ENCODE peak calls at places on chromosomes 3 and 15, in eight cellular contexts. G is uterus, Z is sigmoid colon, W is endodermal cell, S is colonic mucosa, A is mammary epithelial cell, D is fibroblast of lung, Y is mucosa of descending colon. V is an unnamed sample.

GRCh38 chr3:42190701-42191442 is 75.1 kb downstream of the CCK start:
- DNase-seq in G (peak; percentile 35), Z (peak; percentile 77), W (peak; percentile 93), S (peak; percentile 82), A (peak; percentile 51), D (peak; percentile 67), Y (no peak), V (peak; percentile 77)

GRCh38 chr15:20356444-20357138 is 185.0 kb downstream of the GOLGA6L6 start:
- DNase-seq in G (peak; percentile 37), Z (peak; percentile 69), W (peak; percentile 90), S (no peak), A (no peak), D (no peak), Y (peak; percentile 65), V (peak; percentile 56)

GRCh38 chr3:182000454-182000853 is 288.7 kb downstream of the SOX2 start:
- DNase-seq in G (no peak), Z (no peak), W (no peak), S (no peak), A (no peak), D (no peak), Y (no peak), V (no peak)

GRCh38 chr3:52532517-52532837 is 1.2 kb downstream of the NT5DC2 start:
- DNase-seq in G (peak; percentile 22), Z (peak; percentile 71), W (no peak), S (no peak), A (no peak), D (peak; percentile 58), Y (peak; percentile 33), V (no peak)

GRCh38 chr3:49602877-49603411 is 48.7 kb downstream of the BSN start:
- DNase-seq in G (no peak), Z (peak; percentile 32), W (no peak), S (no peak), A (peak; percentile 83), D (no peak), Y (no peak), V (no peak)

GRCh38 chr3:72821170-72821781 is 27.0 kb downstream of the SHQ1 start:
- DNase-seq in G (no peak), Z (peak; percentile 63), W (no peak), S (peak; percentile 77), A (peak; percentile 11), D (peak; percentile 41), Y (peak; percentile 54), V (peak; percentile 26)

GRCh38 chr3:149356044-149356592 is 21.3 kb downstream of the TM4SF1 start:
- DNase-seq in G (no peak), Z (no peak), W (no peak), S (no peak), A (no peak), D (peak; percentile 56), Y (no peak), V (peak; percentile 79)

GRCh38 chr3:188776447-188776846 is 395.3 kb upstream of the TPRG1 start:
- DNase-seq in G (no peak), Z (no peak), W (no peak), S (no peak), A (no peak), D (no peak), Y (no peak), V (no peak)

GRCh38 chr3:97736928-97737327 is 27.6 kb upstream of the ARL6 start:
- DNase-seq in G (no peak), Z (no peak), W (no peak), S (no peak), A (no peak), D (no peak), Y (no peak), V (no peak)

GRCh38 chr3:74067296-74067695 is 442.6 kb upstream of the PDZRN3 start:
- DNase-seq in G (no peak), Z (no peak), W (no peak), S (no peak), A (peak; percentile 29), D (peak; percentile 74), Y (no peak), V (no peak)

GRCh38 chr3:115074502-115074901 is 72.6 kb downstream of the ZBTB20 start:
- DNase-seq in G (no peak), Z (no peak), W (no peak), S (no peak), A (no peak), D (peak; percentile 10), Y (no peak), V (no peak)

GRCh38 chr3:107690522-107691138 is 167.9 kb downstream of the BBX start:
- DNase-seq in G (no peak), Z (no peak), W (no peak), S (no peak), A (peak; percentile 31), D (peak; percentile 80), Y (no peak), V (no peak)

GRCh38 chr15:64731807-64732151 is 43.6 kb downstream of the RBPMS2 start:
- DNase-seq in G (no peak), Z (no peak), W (peak; percentile 71), S (no peak), A (no peak), D (no peak), Y (no peak), V (no peak)

GRCh38 chr3:197963019-197963637 is 3.1 kb downstream of the LMLN start:
- DNase-seq in G (no peak), Z (no peak), W (no peak), S (no peak), A (no peak), D (no peak), Y (no peak), V (no peak)

GRCh38 chr3:182234881-182235280 is 523.2 kb downstream of the SOX2 start:
- DNase-seq in G (no peak), Z (no peak), W (no peak), S (no peak), A (no peak), D (no peak), Y (no peak), V (no peak)

GRCh38 chr3:162777118-162777517 is 1280.5 kb downstream of the OTOL1 start:
- DNase-seq in G (no peak), Z (no peak), W (no peak), S (no peak), A (no peak), D (no peak), Y (no peak), V (no peak)

GRCh38 chr15:101483476-101483875 is 6.0 kb downstream of the PCSK6 start:
- DNase-seq in G (no peak), Z (no peak), W (no peak), S (no peak), A (no peak), D (no peak), Y (no peak), V (no peak)

GRCh38 chr15:59191855-59192237 is 14.8 kb upstream of the LDHAL6B start:
- DNase-seq in G (no peak), Z (no peak), W (no peak), S (no peak), A (peak; percentile 98), D (peak; percentile 90), Y (no peak), V (no peak)

GRCh38 chr3:196016485-196016884 is 65.4 kb downstream of the TFRC start:
- DNase-seq in G (no peak), Z (no peak), W (no peak), S (no peak), A (peak; percentile 85), D (peak; percentile 68), Y (no peak), V (no peak)

GRCh38 chr15:79778378-79778990 is 118.3 kb downstream of the MTHFS start:
- DNase-seq in G (no peak), Z (no peak), W (no peak), S (no peak), A (no peak), D (no peak), Y (no peak), V (no peak)
- H3K4me1 ChIP-seq in G (no peaks in the 10 kb centered on the region), Z (no peaks in the 10 kb centered on the region), W (no peaks in the 10 kb centered on the region), S (no peaks in the 10 kb centered on the region), A (no peaks in the 10 kb centered on the region), D (no peaks in the 10 kb centered on the region), Y (no peaks in the 10 kb centered on the region), V (no peaks in the 10 kb centered on the region)

DNA sequence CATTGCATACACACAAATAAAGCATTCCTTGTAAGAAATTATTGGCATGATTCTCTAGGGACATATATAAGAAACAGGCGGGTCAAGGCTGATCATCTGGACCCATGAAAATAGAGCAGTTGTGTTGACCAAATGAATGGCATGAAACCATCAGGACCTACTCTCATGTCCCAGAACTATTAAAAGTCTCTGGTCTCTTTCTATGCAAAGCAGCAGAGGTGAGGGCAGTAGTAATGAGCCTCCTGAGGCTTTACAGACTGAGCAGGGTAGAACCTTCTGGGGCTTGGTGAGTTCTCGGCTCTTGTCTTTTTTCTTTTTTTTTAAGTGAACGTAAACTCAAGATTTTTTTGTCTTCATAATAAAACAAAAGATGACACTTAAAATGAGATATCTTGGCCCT is 9.3 kb downstream of the GLDN start:
- DNase-seq in G (no peak), Z (no peak), W (no peak), S (no peak), A (no peak), D (no peak), Y (no peak), V (no peak)
- TF ChIP-seq CTCF in G (no peak), Z (no peak), W (no peak), S (no peak), A (no peak), D (no peak), Y (no peak), V (no peak)

GRCh38 chr15:69154684-69155083 is 5.8 kb upstream of the GLCE start:
- DNase-seq in G (no peak), Z (no peak), W (no peak), S (no peak), A (peak; percentile 28), D (peak; percentile 70), Y (no peak), V (no peak)
- H3K4me3 ChIP-seq in G (no peak overlapping the region), Z (no peak overlapping the region), W (peak overlapping the region; percentile 4), S (no peak overlapping the region), A (no peak overlapping the region), D (no peak overlapping the region), Y (no peak overlapping the region), V (no peak overlapping the region)

GRCh38 chr15:66719471-66719870 is 17.4 kb downstream of the SMAD6 start:
- DNase-seq in G (no peak), Z (no peak), W (no peak), S (no peak), A (no peak), D (no peak), Y (no peak), V (no peak)

GRCh38 chr15:66716668-66717025 is 14.6 kb downstream of the SMAD6 start:
- DNase-seq in G (no peak), Z (no peak), W (no peak), S (no peak), A (no peak), D (no peak), Y (no peak), V (no peak)

GRCh38 chr15:66720206-66721010 is 18.4 kb downstream of the SMAD6 start:
- DNase-seq in G (peak; percentile 25), Z (no peak), W (no peak), S (no peak), A (peak; percentile 66), D (peak; percentile 72), Y (no peak), V (no peak)

GRCh38 chr15:66715736-66716667 is 14.0 kb downstream of the SMAD6 start:
- DNase-seq in G (no peak), Z (no peak), W (no peak), S (no peak), A (no peak), D (no peak), Y (no peak), V (no peak)

GRCh38 chr15:66718220-66718988 is 16.4 kb downstream of the SMAD6 start:
- DNase-seq in G (no peak), Z (no peak), W (no peak), S (no peak), A (no peak), D (no peak), Y (no peak), V (no peak)
- H3K4me1 ChIP-seq in G (no peaks in the 10 kb centered on the region), Z (no peaks in the 10 kb centered on the region), W (peaks cover 32% of the 10 kb centered on the region), S (no peaks in the 10 kb centered on the region), A (peaks cover 8% of the 10 kb centered on the region), D (peaks cover 9% of the 10 kb centered on the region), Y (peaks cover 20% of the 10 kb centered on the region), V (peaks cover 18% of the 10 kb centered on the region)